ENCODE peak calls at places on chromosomes 12 and 14, in five cellular contexts. I is BJ, U is astrocyte, Z is cardiac muscle cell, B is DND-41. K is an unnamed sample.
A peak's percentile ranks its signal among the peaks of the same experiment; 100 is the strongest.

GRCh38 chr12:113092478-113093408 is 36.2 kb downstream of the DTX1 start:
- DNase-seq in Z (peak; percentile 42), U (no peak), I (no peak), B (peak; percentile 51), K (no peak)

GRCh38 chr12:108570743-108571603 is 8.6 kb downstream of the ISCU start:
- DNase-seq in I (no peak), U (no peak), B (peak; percentile 23), Z (peak; percentile 30), K (no peak)

GRCh38 chr12:131612092-131612755 is 98.7 kb upstream of the SFSWAP start:
- DNase-seq in I (no peak), U (no peak), Z (no peak), B (no peak), K (no peak)

GRCh38 chr12:115710104-115710564 is 567.4 kb downstream of the MED13L start:
- DNase-seq in B (no peak), I (peak; percentile 96), U (peak; percentile 46), Z (no peak), K (no peak)

GRCh38 chr14:56002876-56003625 is 115.2 kb upstream of the PELI2 start:
- DNase-seq in I (no peak), B (peak; percentile 84), Z (no peak), U (no peak), K (no peak)

GRCh38 chr12:124053855-124054254 is 80.8 kb downstream of the ZNF664 start:
- DNase-seq in B (no peak), U (peak; percentile 63), Z (peak; percentile 73), I (no peak), K (no peak)

GRCh38 chr12:20436367-20436766 is 68.0 kb downstream of the PDE3A start:
- DNase-seq in I (no peak), B (no peak), U (peak; percentile 33), Z (no peak), K (no peak)

GRCh38 chr12:120720234-120720968 is 5.2 kb upstream of the ACADS start:
- DNase-seq in B (no peak), I (no peak), U (peak; percentile 60), Z (no peak), K (no peak)

GRCh38 chr14:96617635-96618034 is 115.5 kb downstream of the PAPOLA start:
- DNase-seq in B (no peak), I (no peak), U (no peak), Z (no peak), K (no peak)

GRCh38 chr12:49952396-49953055 is 2.0 kb downstream of the AQP2 start:
- DNase-seq in U (no peak), B (no peak), Z (no peak), I (no peak), K (no peak)

GRCh38 chr14:90301580-90302181 is 30.1 kb downstream of the NRDE2 start:
- DNase-seq in U (peak; percentile 39), I (no peak), B (no peak), Z (peak; percentile 30), K (no peak)

GRCh38 chr12:116537149-116537904 is 21.9 kb upstream of the MAP1LC3B2 start:
- DNase-seq in B (no peak), U (no peak), I (no peak), Z (no peak), K (no peak)

GRCh38 chr14:55628426-55628825 is 48.4 kb downstream of the KTN1 start:
- DNase-seq in U (no peak), Z (no peak), B (no peak), I (no peak), K (no peak)

GRCh38 chr12:101695698-101696097 is 1.7 kb upstream of the CHPT1 start:
- DNase-seq in I (no peak), Z (no peak), U (peak; percentile 34), B (no peak), K (no peak)

GRCh38 chr12:47124451-47124850 is 44.7 kb upstream of the AMIGO2 start:
- DNase-seq in I (no peak), U (peak; percentile 42), Z (no peak), B (no peak), K (no peak)

GRCh38 chr14:104448721-104449120 is 130.8 kb upstream of the C14orf180 start:
- DNase-seq in Z (no peak), I (no peak), U (no peak), B (no peak), K (no peak)

GRCh38 chr12:131076791-131077747 is 123.4 kb downstream of the ADGRD1 start:
- DNase-seq in B (no peak), Z (no peak), I (no peak), U (no peak), K (no peak)

GRCh38 chr14:59261334-59261733 is 72.9 kb downstream of the DAAM1 start:
- DNase-seq in U (no peak), B (no peak), Z (no peak), I (no peak), K (no peak)

GRCh38 chr14:98993818-98994217 is 278.2 kb downstream of the BCL11B start:
- DNase-seq in B (no peak), I (no peak), Z (no peak), U (no peak), K (no peak)

GRCh38 chr14:94975366-94975765 is 182.0 kb downstream of the DICER1 start:
- DNase-seq in B (no peak), U (no peak), I (no peak), Z (no peak), K (no peak)

GRCh38 chr12:71046215-71046614 is 111.6 kb downstream of the TSPAN8 start:
- DNase-seq in B (no peak), I (no peak), Z (no peak), U (peak; percentile 46), K (no peak)

GRCh38 chr12:122865268-122866231 is 30.3 kb downstream of the HIP1R start:
- DNase-seq in B (peak; percentile 33), U (no peak), I (no peak), Z (peak; percentile 39), K (no peak)

GRCh38 chr14:71415404-71415690 is 508.1 kb downstream of the PCNX1 start:
- DNase-seq in B (no peak), I (no peak), U (peak; percentile 69), Z (no peak), K (no peak)

GRCh38 chr12:51528852-51529545 is 62.0 kb upstream of the SCN8A start:
- DNase-seq in Z (no peak), I (no peak), B (no peak), U (no peak), K (no peak)

GRCh38 chr12:9758119-9758518 is 2.6 kb downstream of the CD69 start:
- DNase-seq in U (no peak), I (no peak), B (no peak), Z (no peak), K (no peak)
- H3K27me3 ChIP-seq in U (no peaks in the 10 kb centered on the region), I (no peaks in the 10 kb centered on the region), B (no peaks in the 10 kb centered on the region), Z (no peaks in the 10 kb centered on the region), K (no peaks in the 10 kb centered on the region)

DNA sequence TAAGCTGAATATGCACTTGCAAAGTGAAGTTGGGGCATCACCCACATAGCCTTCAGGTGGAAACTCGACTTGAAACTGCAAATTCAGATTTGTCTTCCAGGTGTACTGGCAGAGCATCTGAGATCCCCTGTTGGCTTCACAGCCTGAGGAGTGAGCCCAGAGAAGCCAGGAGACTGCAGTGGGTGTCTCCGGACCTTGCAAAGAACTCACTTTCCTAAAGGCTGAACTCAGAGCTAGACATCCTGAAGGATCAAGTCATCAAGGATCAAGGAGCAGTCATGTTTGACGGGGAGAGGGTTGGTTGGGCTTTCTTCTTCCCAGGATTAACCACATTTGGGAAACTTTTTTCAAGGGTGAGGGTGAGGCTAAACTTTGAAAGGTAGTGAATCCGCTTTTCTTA is 9.1 kb upstream of the HOXC13 start:
- DNase-seq in Z (no peak), U (no peak), I (no peak), B (no peak), K (no peak)
- H3K27me3 ChIP-seq in Z (peaks cover 100% of the 10 kb centered on the region), U (peaks cover 96% of the 10 kb centered on the region), I (peaks cover 72% of the 10 kb centered on the region), B (peaks cover 45% of the 10 kb centered on the region), K (peaks cover 97% of the 10 kb centered on the region)

GRCh38 chr12:4267904-4268548 is 5.5 kb upstream of the CCND2 start:
- DNase-seq in Z (no peak), U (no peak), B (no peak), I (no peak), K (no peak)

GRCh38 chr12:4266990-4267389 is 6.6 kb upstream of the CCND2 start:
- DNase-seq in I (no peak), B (no peak), U (no peak), Z (no peak), K (no peak)

GRCh38 chr12:4269279-4269991 is 4.1 kb upstream of the CCND2 start:
- DNase-seq in B (peak; percentile 90), Z (peak; percentile 87), U (peak; percentile 26), I (no peak), K (peak; percentile 89)

GRCh38 chr12:4270016-4270669 is 3.4 kb upstream of the CCND2 start:
- DNase-seq in U (no peak), I (no peak), B (peak; percentile 9), Z (no peak), K (peak; percentile 37)

GRCh38 chr12:4268549-4269181 is 4.9 kb upstream of the CCND2 start:
- DNase-seq in Z (no peak), I (no peak), U (no peak), B (peak; percentile 15), K (peak; percentile 41)
- H3K27me3 ChIP-seq in Z (peaks cover 25% of the 10 kb centered on the region), I (peaks cover 52% of the 10 kb centered on the region), U (peaks cover 61% of the 10 kb centered on the region), B (peaks cover 95% of the 10 kb centered on the region), K (no peaks in the 10 kb centered on the region)

DNA sequence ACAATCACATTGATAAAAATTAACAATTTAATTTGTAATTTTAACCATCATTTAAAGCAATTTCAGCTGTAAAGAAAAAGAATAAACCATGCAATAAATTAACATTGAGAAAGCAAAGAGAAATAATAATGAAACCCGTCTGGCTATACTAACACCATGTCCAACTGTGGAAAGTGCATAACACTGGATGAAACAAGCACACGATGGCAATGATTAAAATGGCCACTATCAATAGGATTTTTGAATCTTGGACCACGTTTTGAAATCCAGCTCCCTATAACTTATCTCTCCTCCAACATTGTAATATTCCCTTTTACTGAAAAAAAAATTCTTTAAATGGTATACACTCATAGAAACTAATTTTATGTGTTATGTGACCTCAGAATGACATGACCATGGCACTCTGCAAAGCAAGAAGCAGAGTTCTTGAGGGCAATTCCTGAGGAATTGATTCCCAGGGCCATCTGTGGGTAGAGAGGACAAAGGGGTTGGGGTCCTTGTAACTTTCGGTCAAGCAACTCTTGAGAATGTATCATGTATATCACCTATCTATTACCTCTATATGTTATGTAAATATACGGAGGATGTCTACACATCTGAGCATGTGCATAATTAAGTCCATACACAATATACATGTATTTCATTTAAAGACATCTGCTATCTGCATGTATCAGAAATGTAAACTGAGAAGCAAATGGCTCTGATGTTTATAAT is 4.8 kb downstream of the FOXA1 start:
- DNase-seq in B (no peak), U (no peak), I (no peak), Z (no peak), K (no peak)
- H3K27me3 ChIP-seq in B (no peaks in the 10 kb centered on the region), U (peaks cover 87% of the 10 kb centered on the region), I (peaks cover 54% of the 10 kb centered on the region), Z (peaks cover 99% of the 10 kb centered on the region), K (peaks cover 86% of the 10 kb centered on the region)

GRCh38 chr12:89817501-89818226 is 109.0 kb upstream of the ATP2B1 start:
- DNase-seq in U (no peak), Z (no peak), I (no peak), B (no peak), K (no peak)

GRCh38 chr12:89815225-89815624 is 106.6 kb upstream of the ATP2B1 start:
- DNase-seq in I (no peak), Z (no peak), B (no peak), U (no peak), K (no peak)
- H3K27me3 ChIP-seq in I (no peaks in the 10 kb centered on the region), Z (no peaks in the 10 kb centered on the region), B (no peaks in the 10 kb centered on the region), U (no peaks in the 10 kb centered on the region), K (no peaks in the 10 kb centered on the region)

DNA sequence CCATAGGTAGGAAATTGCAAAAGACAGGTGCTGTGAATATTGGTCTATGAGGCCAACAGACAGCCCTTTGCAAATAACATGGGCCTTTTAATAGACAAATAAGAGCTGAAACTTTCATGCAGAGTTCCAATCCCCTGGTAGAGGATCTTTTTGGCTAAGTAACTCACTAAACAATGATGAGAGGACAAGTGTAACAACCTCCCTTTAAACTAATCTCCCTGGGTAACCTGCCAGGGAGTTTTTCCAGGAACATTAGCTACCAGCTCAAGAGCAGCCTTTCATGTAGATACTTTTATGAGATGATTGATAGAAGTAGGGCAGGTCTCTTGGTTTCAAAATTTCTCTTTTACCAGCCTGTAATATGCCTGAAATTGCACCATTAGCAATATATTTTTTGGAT is 13.8 kb upstream of the CACNA1C start:
- DNase-seq in U (no peak), B (no peak), I (no peak), Z (no peak), K (no peak)
- H3K27me3 ChIP-seq in U (peaks cover 49% of the 10 kb centered on the region), B (peaks cover 44% of the 10 kb centered on the region), I (peaks cover 16% of the 10 kb centered on the region), Z (peaks cover 1% of the 10 kb centered on the region), K (peaks cover 18% of the 10 kb centered on the region)